ENCODE peak calls at places on chromosomes 5 and 9, in ten cellular contexts. One of them, this sample, is unnamed.

GRCh38 chr9:109780453-109781033 is 545 bp downstream of the PALM2AKAP2 start:
- DNase-seq in PC-3: peak
- DNase-seq in HCT116: no peak
- DNase-seq in naive thymus-derived CD4-positive, alpha-beta T cell: no peak
- DNase-seq in neuronal stem cell: peak
- DNase-seq in K562: no peak
- DNase-seq in uterus: no peak
- DNase-seq in GM12878: no peak
- DNase-seq in hepatocyte: no peak
- DNase-seq in tibial artery: no peak
- DNase-seq in this sample: no peak

GRCh38 chr5:38509185-38509584 is 47.3 kb downstream of the LIFR start:
- DNase-seq in naive thymus-derived CD4-positive, alpha-beta T cell: no peak
- DNase-seq in uterus: no peak
- DNase-seq in K562: no peak
- DNase-seq in GM12878: no peak
- DNase-seq in PC-3: peak
- DNase-seq in HCT116: no peak
- DNase-seq in hepatocyte: no peak
- DNase-seq in neuronal stem cell: no peak
- DNase-seq in tibial artery: no peak
- DNase-seq in this sample: no peak

GRCh38 chr5:50767588-50767987 is 101.2 kb downstream of the PARP8 start:
- DNase-seq in K562: no peak
- DNase-seq in uterus: no peak
- DNase-seq in HCT116: no peak
- DNase-seq in GM12878: no peak
- DNase-seq in hepatocyte: no peak
- DNase-seq in PC-3: no peak
- DNase-seq in naive thymus-derived CD4-positive, alpha-beta T cell: no peak
- DNase-seq in tibial artery: no peak
- DNase-seq in neuronal stem cell: no peak
- DNase-seq in this sample: no peak

GRCh38 chr5:50667079-50667652 is 729 bp downstream of the PARP8 start:
- DNase-seq in uterus: peak
- DNase-seq in HCT116: no peak
- DNase-seq in GM12878: no peak
- DNase-seq in K562: no peak
- DNase-seq in naive thymus-derived CD4-positive, alpha-beta T cell: no peak
- DNase-seq in PC-3: no peak
- DNase-seq in hepatocyte: peak
- DNase-seq in neuronal stem cell: peak
- DNase-seq in tibial artery: peak
- DNase-seq in this sample: peak

GRCh38 chr5:126053630-126054029 is 369.6 kb upstream of the GRAMD2B start:
- DNase-seq in HCT116: no peak
- DNase-seq in PC-3: no peak
- DNase-seq in neuronal stem cell: no peak
- DNase-seq in K562: no peak
- DNase-seq in GM12878: no peak
- DNase-seq in naive thymus-derived CD4-positive, alpha-beta T cell: no peak
- DNase-seq in tibial artery: no peak
- DNase-seq in uterus: no peak
- DNase-seq in hepatocyte: no peak
- DNase-seq in this sample: no peak

GRCh38 chr9:134355561-134356278 is 29.5 kb downstream of the RXRA start:
- DNase-seq in GM12878: no peak
- DNase-seq in naive thymus-derived CD4-positive, alpha-beta T cell: no peak
- DNase-seq in K562: no peak
- DNase-seq in tibial artery: no peak
- DNase-seq in hepatocyte: peak
- DNase-seq in neuronal stem cell: no peak
- DNase-seq in uterus: no peak
- DNase-seq in PC-3: peak
- DNase-seq in HCT116: no peak
- DNase-seq in this sample: no peak

GRCh38 chr5:181245427-181246275 is 1.9 kb upstream of the RACK1 start:
- DNase-seq in hepatocyte: peak
- DNase-seq in uterus: no peak
- DNase-seq in PC-3: no peak
- DNase-seq in GM12878: no peak
- DNase-seq in tibial artery: peak
- DNase-seq in K562: no peak
- DNase-seq in naive thymus-derived CD4-positive, alpha-beta T cell: no peak
- DNase-seq in neuronal stem cell: no peak
- DNase-seq in HCT116: no peak
- DNase-seq in this sample: no peak

GRCh38 chr5:124996023-124996763 is 249.8 kb upstream of the ZNF608 start:
- DNase-seq in tibial artery: no peak
- DNase-seq in K562: no peak
- DNase-seq in uterus: no peak
- DNase-seq in naive thymus-derived CD4-positive, alpha-beta T cell: no peak
- DNase-seq in GM12878: no peak
- DNase-seq in hepatocyte: no peak
- DNase-seq in neuronal stem cell: peak
- DNase-seq in PC-3: no peak
- DNase-seq in HCT116: no peak
- DNase-seq in this sample: no peak

GRCh38 chr5:180084638-180085561 is 13.3 kb upstream of the RNF130 start:
- DNase-seq in PC-3: peak
- DNase-seq in uterus: no peak
- DNase-seq in K562: peak
- DNase-seq in GM12878: no peak
- DNase-seq in HCT116: no peak
- DNase-seq in tibial artery: no peak
- DNase-seq in hepatocyte: peak
- DNase-seq in naive thymus-derived CD4-positive, alpha-beta T cell: no peak
- DNase-seq in neuronal stem cell: no peak
- DNase-seq in this sample: no peak

GRCh38 chr9:4530375-4530774 is 40.1 kb downstream of the SLC1A1 start:
- DNase-seq in tibial artery: no peak
- DNase-seq in naive thymus-derived CD4-positive, alpha-beta T cell: no peak
- DNase-seq in hepatocyte: no peak
- DNase-seq in K562: no peak
- DNase-seq in HCT116: peak
- DNase-seq in GM12878: peak
- DNase-seq in neuronal stem cell: no peak
- DNase-seq in PC-3: peak
- DNase-seq in uterus: no peak
- DNase-seq in this sample: no peak

GRCh38 chr5:40798012-40798855 is at the start of gene PRKAA1:
- DNase-seq in tibial artery: peak
- DNase-seq in PC-3: peak
- DNase-seq in neuronal stem cell: peak
- DNase-seq in hepatocyte: peak
- DNase-seq in GM12878: peak
- DNase-seq in K562: peak
- DNase-seq in naive thymus-derived CD4-positive, alpha-beta T cell: peak
- DNase-seq in uterus: peak
- DNase-seq in HCT116: peak
- DNase-seq in this sample: peak

DNA sequence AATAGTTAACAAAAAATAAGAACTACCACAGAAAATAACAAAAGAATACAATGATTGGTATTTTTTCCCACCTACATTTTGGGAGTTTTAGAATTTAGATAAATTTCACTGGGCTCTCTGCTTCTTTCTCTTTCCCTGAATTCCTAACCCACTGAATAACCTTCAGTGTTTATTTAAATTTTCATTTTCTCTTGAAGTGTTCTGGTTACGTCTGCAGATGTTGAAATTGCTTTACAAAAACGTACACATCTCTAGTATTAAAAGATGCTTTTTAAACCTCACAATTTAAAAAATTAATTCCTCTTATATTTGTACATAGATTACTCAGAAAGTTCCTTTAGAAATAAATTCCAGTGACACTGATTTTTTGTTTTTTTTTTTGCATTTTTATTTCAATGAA is 158.7 kb upstream of the TUT7 start:
- DNase-seq in GM12878: no peak
- DNase-seq in tibial artery: no peak
- DNase-seq in K562: no peak
- DNase-seq in uterus: no peak
- DNase-seq in naive thymus-derived CD4-positive, alpha-beta T cell: no peak
- DNase-seq in neuronal stem cell: no peak
- DNase-seq in HCT116: no peak
- DNase-seq in PC-3: no peak
- DNase-seq in hepatocyte: no peak
- DNase-seq in this sample: no peak
- H3K4me3 ChIP-seq in GM12878: no peak
- H3K4me3 ChIP-seq in tibial artery: no peak
- H3K4me3 ChIP-seq in K562: no peak
- H3K4me3 ChIP-seq in uterus: no peak
- H3K4me3 ChIP-seq in naive thymus-derived CD4-positive, alpha-beta T cell: no peak
- H3K4me3 ChIP-seq in neuronal stem cell: no peak
- H3K4me3 ChIP-seq in HCT116: no peak
- H3K4me3 ChIP-seq in PC-3: no peak
- H3K4me3 ChIP-seq in hepatocyte: no peak
- H3K4me3 ChIP-seq in this sample: no peak

DNA sequence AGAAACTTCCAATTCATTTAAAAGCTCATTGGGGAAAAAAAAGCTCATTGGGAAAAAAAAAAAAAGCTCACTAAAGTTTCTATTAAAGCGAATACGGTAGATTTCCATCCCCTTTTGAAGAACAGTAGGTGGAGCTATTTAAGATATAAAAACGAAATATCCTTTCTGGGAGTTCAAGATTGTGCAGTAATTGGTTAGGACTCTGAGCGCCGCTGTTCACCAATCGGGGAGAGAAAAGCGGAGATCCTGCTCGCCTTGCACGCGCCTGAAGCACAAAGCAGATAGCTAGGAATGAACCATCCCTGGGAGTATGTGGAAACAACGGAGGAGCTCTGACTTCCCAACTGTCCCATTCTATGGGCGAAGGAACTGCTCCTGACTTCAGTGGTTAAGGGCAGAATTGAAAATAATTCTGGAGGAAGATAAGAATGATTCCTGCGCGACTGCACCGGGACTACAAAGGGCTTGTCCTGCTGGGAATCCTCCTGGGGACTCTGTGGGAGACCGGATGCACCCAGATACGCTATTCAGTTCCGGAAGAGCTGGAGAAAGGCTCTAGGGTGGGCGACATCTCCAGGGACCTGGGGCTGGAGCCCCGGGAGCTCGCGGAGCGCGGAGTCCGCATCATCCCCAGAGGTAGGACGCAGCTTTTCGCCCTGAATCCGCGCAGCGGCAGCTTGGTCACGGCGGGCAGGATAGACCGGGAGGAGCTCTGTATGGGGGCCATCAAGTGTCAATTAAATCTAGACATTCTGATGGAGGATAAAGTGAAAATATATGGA is at the start of gene PCDHGA12:
- DNase-seq in PC-3: no peak
- DNase-seq in naive thymus-derived CD4-positive, alpha-beta T cell: no peak
- DNase-seq in HCT116: no peak
- DNase-seq in uterus: peak
- DNase-seq in K562: peak
- DNase-seq in GM12878: peak
- DNase-seq in tibial artery: no peak
- DNase-seq in hepatocyte: no peak
- DNase-seq in neuronal stem cell: no peak
- DNase-seq in this sample: no peak
- H3K4me3 ChIP-seq in PC-3: no peak
- H3K4me3 ChIP-seq in naive thymus-derived CD4-positive, alpha-beta T cell: peak
- H3K4me3 ChIP-seq in HCT116: no peak
- H3K4me3 ChIP-seq in uterus: peak
- H3K4me3 ChIP-seq in K562: no peak
- H3K4me3 ChIP-seq in GM12878: peak
- H3K4me3 ChIP-seq in tibial artery: peak
- H3K4me3 ChIP-seq in hepatocyte: peak
- H3K4me3 ChIP-seq in neuronal stem cell: no peak
- H3K4me3 ChIP-seq in this sample: peak

GRCh38 chr9:94630833-94631232 is 8.5 kb downstream of the FBP1 start:
- DNase-seq in uterus: no peak
- DNase-seq in tibial artery: no peak
- DNase-seq in neuronal stem cell: no peak
- DNase-seq in GM12878: no peak
- DNase-seq in hepatocyte: peak
- DNase-seq in naive thymus-derived CD4-positive, alpha-beta T cell: no peak
- DNase-seq in HCT116: no peak
- DNase-seq in PC-3: peak
- DNase-seq in K562: no peak
- DNase-seq in this sample: no peak

GRCh38 chr9:94627287-94627686 is 12.0 kb downstream of the FBP1 start:
- DNase-seq in neuronal stem cell: no peak
- DNase-seq in tibial artery: no peak
- DNase-seq in K562: no peak
- DNase-seq in HCT116: no peak
- DNase-seq in GM12878: no peak
- DNase-seq in naive thymus-derived CD4-positive, alpha-beta T cell: no peak
- DNase-seq in uterus: no peak
- DNase-seq in hepatocyte: no peak
- DNase-seq in PC-3: no peak
- DNase-seq in this sample: no peak

GRCh38 chr9:94632736-94633135 is 6.6 kb downstream of the FBP1 start:
- DNase-seq in uterus: no peak
- DNase-seq in PC-3: no peak
- DNase-seq in naive thymus-derived CD4-positive, alpha-beta T cell: no peak
- DNase-seq in tibial artery: no peak
- DNase-seq in neuronal stem cell: no peak
- DNase-seq in K562: no peak
- DNase-seq in GM12878: no peak
- DNase-seq in HCT116: no peak
- DNase-seq in hepatocyte: no peak
- DNase-seq in this sample: no peak

GRCh38 chr9:94630281-94630680 is 9.0 kb downstream of the FBP1 start:
- DNase-seq in naive thymus-derived CD4-positive, alpha-beta T cell: no peak
- DNase-seq in neuronal stem cell: no peak
- DNase-seq in K562: no peak
- DNase-seq in HCT116: no peak
- DNase-seq in hepatocyte: no peak
- DNase-seq in GM12878: no peak
- DNase-seq in PC-3: no peak
- DNase-seq in uterus: no peak
- DNase-seq in tibial artery: no peak
- DNase-seq in this sample: no peak

GRCh38 chr9:94631599-94631998 is 7.7 kb downstream of the FBP1 start:
- DNase-seq in HCT116: no peak
- DNase-seq in uterus: no peak
- DNase-seq in PC-3: no peak
- DNase-seq in naive thymus-derived CD4-positive, alpha-beta T cell: no peak
- DNase-seq in GM12878: no peak
- DNase-seq in tibial artery: no peak
- DNase-seq in hepatocyte: peak
- DNase-seq in K562: no peak
- DNase-seq in neuronal stem cell: no peak
- DNase-seq in this sample: no peak
- H3K4me3 ChIP-seq in HCT116: no peak
- H3K4me3 ChIP-seq in uterus: no peak
- H3K4me3 ChIP-seq in PC-3: peak
- H3K4me3 ChIP-seq in naive thymus-derived CD4-positive, alpha-beta T cell: no peak
- H3K4me3 ChIP-seq in GM12878: no peak
- H3K4me3 ChIP-seq in tibial artery: no peak
- H3K4me3 ChIP-seq in hepatocyte: no peak
- H3K4me3 ChIP-seq in K562: no peak
- H3K4me3 ChIP-seq in neuronal stem cell: no peak
- H3K4me3 ChIP-seq in this sample: no peak

DNA sequence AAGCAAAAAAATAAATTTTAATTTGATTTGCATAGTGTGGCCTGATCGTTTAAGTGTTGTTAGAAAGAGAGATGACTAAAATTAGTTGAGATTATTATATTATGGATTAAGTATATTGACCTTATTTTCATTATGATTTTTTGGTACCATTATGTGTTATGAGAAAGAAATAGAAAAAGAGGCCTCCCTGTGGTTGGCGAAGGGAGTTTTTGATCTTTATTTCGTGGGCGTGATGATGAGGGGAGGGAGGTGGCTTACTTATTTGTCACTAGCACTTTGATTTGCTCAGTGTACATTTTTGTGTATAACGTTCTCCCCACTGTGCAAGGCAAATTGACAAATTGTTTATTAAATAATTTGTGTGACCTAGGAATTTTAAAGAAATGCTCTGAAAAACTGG is 2.8 kb downstream of the DAPK1 start:
- DNase-seq in naive thymus-derived CD4-positive, alpha-beta T cell: no peak
- DNase-seq in hepatocyte: no peak
- DNase-seq in PC-3: no peak
- DNase-seq in neuronal stem cell: no peak
- DNase-seq in tibial artery: no peak
- DNase-seq in HCT116: no peak
- DNase-seq in K562: no peak
- DNase-seq in uterus: no peak
- DNase-seq in GM12878: no peak
- DNase-seq in this sample: no peak
- H3K4me3 ChIP-seq in naive thymus-derived CD4-positive, alpha-beta T cell: no peak
- H3K4me3 ChIP-seq in hepatocyte: no peak
- H3K4me3 ChIP-seq in PC-3: no peak
- H3K4me3 ChIP-seq in neuronal stem cell: no peak
- H3K4me3 ChIP-seq in tibial artery: no peak
- H3K4me3 ChIP-seq in HCT116: no peak
- H3K4me3 ChIP-seq in K562: no peak
- H3K4me3 ChIP-seq in uterus: no peak
- H3K4me3 ChIP-seq in GM12878: peak
- H3K4me3 ChIP-seq in this sample: peak

This sample was measured in dorsolateral prefrontal cortex.